ENCODE peak calls at places on chromosomes 11 and 22, in four cellular contexts. T, N, Z and U are unnamed samples.
A peak's percentile ranks its signal among the peaks of the same experiment; 100 is the strongest.

GRCh38 chr11:47330002-47330911 is 22.2 kb downstream of the MYBPC3 start:
- DNase-seq in Z (no peak), T (no peak), N (no peak), U (no peak)

GRCh38 chr11:11988099-11988651 is 20.3 kb downstream of the DKK3 start:
- DNase-seq in N (no peak), Z (no peak), T (peak; percentile 47), U (no peak)

GRCh38 chr11:37527545-37527944 is 929.5 kb upstream of the RAG2 start:
- DNase-seq in Z (no peak), N (no peak), T (no peak), U (no peak)

GRCh38 chr11:35174666-35175065 is 35.7 kb downstream of the CD44 start:
- DNase-seq in Z (no peak), N (no peak), T (no peak), U (no peak)

GRCh38 chr11:112150517-112150916 is 13.4 kb downstream of the IL18 start:
- DNase-seq in N (no peak), Z (no peak), T (no peak), U (no peak)

GRCh38 chr11:2587976-2588748 is 111.6 kb downstream of the KCNQ1OT1 start:
- DNase-seq in N (no peak), T (no peak), Z (no peak), U (no peak)

GRCh38 chr22:48979482-48979881 is 848.2 kb downstream of the BRD1 start:
- DNase-seq in T (peak; percentile 21), N (peak; percentile 14), Z (peak; percentile 18), U (peak; percentile 45)

GRCh38 chr11:34757026-34757451 is 136.1 kb downstream of the EHF start:
- DNase-seq in Z (no peak), T (peak; percentile 32), N (no peak), U (no peak)

GRCh38 chr11:110948112-110948511 is 235.9 kb upstream of the ARHGAP20 start:
- DNase-seq in N (no peak), T (no peak), Z (no peak), U (no peak)

GRCh38 chr11:103844327-103845215 is 191.9 kb upstream of the DDI1 start:
- DNase-seq in Z (no peak), N (no peak), T (no peak), U (no peak)

GRCh38 chr11:35662061-35662648 is 420 bp upstream of the TRIM44 start:
- DNase-seq in T (no peak), Z (peak; percentile 92), N (no peak), U (no peak)

GRCh38 chr11:129766858-129767604 is 48.6 kb upstream of the TMEM45B start:
- DNase-seq in T (peak; percentile 41), Z (peak; percentile 52), N (no peak), U (peak; percentile 70)

GRCh38 chr11:93133710-93134109 is 64.1 kb downstream of the SLC36A4 start:
- DNase-seq in N (no peak), T (no peak), Z (no peak), U (no peak)

GRCh38 chr11:36411202-36411640 is 98.9 kb downstream of the TRAF6 start:
- DNase-seq in N (no peak), T (no peak), Z (no peak), U (no peak)

GRCh38 chr22:42329504-42329903 is 59.1 kb upstream of the TCF20 start:
- DNase-seq in T (no peak), N (no peak), Z (no peak), U (no peak)

GRCh38 chr11:14892036-14892556 is at the start of gene CYP2R1:
- DNase-seq in T (peak; percentile 99), Z (peak; percentile 87), N (peak; percentile 99), U (peak; percentile 97)

GRCh38 chr11:131859811-131860210 is 489.4 kb downstream of the NTM start:
- DNase-seq in T (no peak), Z (no peak), N (no peak), U (no peak)

GRCh38 chr11:43327987-43328386 is 16.2 kb downstream of the API5 start:
- DNase-seq in T (peak; percentile 54), Z (peak; percentile 27), N (peak; percentile 44), U (no peak)

GRCh38 chr11:66976925-66977324 is 1.8 kb downstream of the C11orf86 start:
- DNase-seq in N (no peak), T (no peak), Z (no peak), U (no peak)

GRCh38 chr11:92324890-92325289 is 100.3 kb downstream of the FAT3 start:
- DNase-seq in T (no peak), N (no peak), Z (no peak), U (no peak)

GRCh38 chr11:76190376-76190775 is 15.9 kb downstream of the WNT11 start:
- DNase-seq in T (no peak), N (no peak), Z (no peak), U (no peak)

GRCh38 chr11:122717264-122717867 is 61.8 kb downstream of the UBASH3B start:
- DNase-seq in T (no peak), N (no peak), Z (no peak), U (no peak)

GRCh38 chr22:45450931-45451651 is 37.6 kb downstream of the RIBC2 start:
- DNase-seq in T (no peak), N (no peak), Z (no peak), U (no peak)

GRCh38 chr11:68036717-68037239 is 2.0 kb upstream of the TCIRG1 start:
- DNase-seq in N (no peak), T (no peak), Z (no peak), U (no peak)

GRCh38 chr22:49179886-49180682 is 647.6 kb downstream of the BRD1 start:
- DNase-seq in T (no peak), Z (no peak), N (no peak), U (no peak)

GRCh38 chr11:119318240-119319135 is 1.6 kb upstream of the MCAM start:
- DNase-seq in T (no peak), N (no peak), Z (peak; percentile 52), U (no peak)

GRCh38 chr11:79413258-79413657 is 27.6 kb downstream of the TENM4 start:
- DNase-seq in T (no peak), N (no peak), Z (no peak), U (peak; percentile 44)

GRCh38 chr11:67387074-67387473 is 4.7 kb upstream of the RAD9A start:
- DNase-seq in N (no peak), Z (no peak), T (no peak), U (no peak)

GRCh38 chr11:64687641-64688533 is 35.1 kb downstream of the NRXN2 start:
- DNase-seq in Z (no peak), T (no peak), N (no peak), U (no peak)

GRCh38 chr11:115980336-115980735 is 476.1 kb upstream of the CADM1 start:
- DNase-seq in Z (no peak), N (no peak), T (no peak), U (no peak)

GRCh38 chr11:118907051-118907748 is 18.5 kb downstream of the BCL9L start:
- DNase-seq in T (peak; percentile 82), Z (peak; percentile 73), N (peak; percentile 80), U (peak; percentile 95)

GRCh38 chr11:77322926-77323590 is 21.6 kb upstream of the GDPD4 start:
- DNase-seq in N (no peak), Z (no peak), T (no peak), U (no peak)

GRCh38 chr11:113304916-113305315 is 9.5 kb upstream of the TTC12 start:
- DNase-seq in Z (no peak), T (no peak), N (no peak), U (no peak)

GRCh38 chr11:113311536-113311935 is 2.8 kb upstream of the TTC12 start:
- DNase-seq in N (no peak), Z (no peak), T (no peak), U (no peak)

GRCh38 chr11:113308601-113309000 is 5.8 kb upstream of the TTC12 start:
- DNase-seq in N (no peak), T (no peak), Z (no peak), U (no peak)

DNA sequence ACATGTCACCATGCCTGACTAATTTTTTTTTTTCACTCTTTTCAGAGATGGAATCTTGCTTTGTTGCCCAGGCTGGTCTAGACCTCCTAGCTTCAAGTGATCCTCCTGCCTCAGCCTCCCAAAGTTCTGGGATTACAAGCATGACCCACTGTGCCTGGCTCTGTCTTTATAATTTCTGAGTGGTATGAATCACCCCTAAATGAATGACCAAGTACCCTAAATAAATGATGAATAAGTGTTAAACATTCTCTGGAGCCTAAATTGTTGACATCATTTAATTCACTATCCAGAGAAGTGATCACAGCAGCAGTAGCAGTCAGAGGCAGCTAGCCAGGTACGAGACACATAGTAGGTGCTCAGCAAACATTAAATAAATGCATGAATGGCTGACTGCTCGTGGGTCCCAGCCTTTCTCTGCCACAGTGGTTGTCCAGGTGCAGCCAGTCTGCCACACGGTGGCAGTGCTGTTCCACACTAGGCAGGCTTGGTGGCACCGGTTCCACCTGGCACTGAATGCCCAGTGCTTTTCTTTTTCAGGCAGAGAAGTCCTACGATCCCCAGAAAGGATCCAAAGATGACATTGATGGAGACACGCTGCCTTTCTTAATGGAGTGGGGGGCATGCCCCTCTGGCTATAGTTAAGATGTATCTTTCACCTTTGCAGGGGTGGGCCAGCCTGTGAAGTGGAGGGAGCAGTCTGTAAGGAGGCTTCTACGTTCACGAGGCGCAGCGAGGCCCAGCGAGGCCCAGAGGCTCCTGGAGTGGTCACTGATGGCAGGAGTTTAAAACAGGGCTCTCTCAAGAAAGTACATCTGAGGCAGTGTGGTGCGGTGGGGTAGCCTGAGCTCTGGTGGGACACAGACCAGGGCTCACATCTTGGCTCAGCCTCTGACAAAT is 8.7 kb upstream of the TTC12 start:
- DNase-seq in T (peak; percentile 49), Z (peak; percentile 32), N (peak; percentile 38), U (peak; percentile 83)
- TF ChIP-seq JUN in T (no peak), Z (no peak), N (no peak), U (no peak)

GRCh38 chr11:133897331-133897650 is 52.0 kb upstream of the SPATA19 start:
- DNase-seq in Z (no peak), N (no peak), T (no peak), U (no peak)
- TF ChIP-seq MAX in Z (no peak), N (no peak), T (no peak), U (no peak)

DNA sequence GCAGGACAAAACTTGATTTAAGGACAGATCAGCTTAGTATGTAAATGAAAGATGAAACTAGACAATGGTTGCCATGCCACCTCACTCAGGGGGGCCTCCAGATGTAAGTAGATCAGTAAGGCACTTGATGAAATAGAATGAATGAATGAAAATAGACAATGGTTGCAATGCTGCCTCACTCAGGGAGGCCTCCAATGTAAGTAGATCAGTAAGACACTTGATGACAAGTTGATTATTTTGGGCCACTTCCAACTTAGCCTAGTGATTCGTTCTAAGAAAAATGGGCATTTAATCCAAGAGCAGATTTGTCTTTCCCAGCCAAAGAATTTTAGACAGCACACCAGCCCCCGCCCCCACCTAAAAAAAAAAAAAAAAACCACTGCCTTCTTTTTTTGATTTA is 19.2 kb upstream of the SLC5A12 start:
- DNase-seq in Z (no peak), T (no peak), N (no peak), U (no peak)
- TF ChIP-seq NR3C1 in Z (no peak), T (no peak), N (no peak), U (no peak)

GRCh38 chr22:37953437-37954179 is at the start of the genes C22orf23 and POLR2F:
- DNase-seq in T (peak; percentile 90), Z (peak; percentile 92), N (peak; percentile 93), U (peak; percentile 96)

GRCh38 chr22:37957232-37957631 is 3.7 kb downstream of the POLR2F start:
- DNase-seq in T (no peak), N (no peak), Z (no peak), U (no peak)

GRCh38 chr22:37953062-37953436 is 352 bp downstream of the C22orf23 start:
- DNase-seq in Z (no peak), T (no peak), N (peak; percentile 43), U (no peak)

DNA sequence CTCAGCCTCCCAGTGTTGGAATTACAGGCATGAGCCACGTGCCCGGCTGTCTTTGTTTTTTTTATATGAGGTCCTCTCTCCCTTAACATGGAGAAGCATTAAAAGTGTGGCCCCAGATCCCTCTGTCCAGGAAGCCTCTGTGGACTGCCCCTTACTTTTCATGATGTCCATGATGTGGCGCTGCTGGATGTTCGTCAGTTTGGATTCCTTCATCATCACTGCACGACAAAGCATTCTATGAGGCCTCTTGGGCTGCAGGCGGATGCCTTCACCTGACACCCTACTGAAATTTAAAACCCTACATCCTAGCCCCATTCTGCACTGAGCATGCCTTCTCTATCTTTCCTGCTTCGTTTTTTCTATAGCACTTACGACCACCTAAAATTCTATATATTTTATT is 2.1 kb downstream of the C22orf23 start:
- DNase-seq in T (peak; percentile 45), N (no peak), Z (peak; percentile 47), U (peak; percentile 37)
- TF ChIP-seq JUN in T (no peak), N (no peak), Z (no peak), U (no peak)